ENCODE peak calls at places on chromosomes 2 and 18, in seven cellular contexts. One of them, this sample, is unnamed. For H3K4me1, the result is how much of the 10 kb centered on the place peaks cover.

GRCh38 chr2:241514986-241515737 is 6.8 kb upstream of the STK25 start:
- DNase-seq in body of pancreas: no peak
- DNase-seq in mesendoderm: no peak
- DNase-seq in mesenchymal stem cell: no peak
- DNase-seq in heart left ventricle: no peak
- DNase-seq in neuronal stem cell: no peak
- DNase-seq in tibial artery: no peak
- DNase-seq in this sample: no peak

GRCh38 chr18:35862115-35862640 is 110.3 kb upstream of the RMP24 start:
- DNase-seq in body of pancreas: no peak
- DNase-seq in mesendoderm: no peak
- DNase-seq in mesenchymal stem cell: no peak
- DNase-seq in heart left ventricle: no peak
- DNase-seq in neuronal stem cell: no peak
- DNase-seq in tibial artery: no peak
- DNase-seq in this sample: no peak

GRCh38 chr2:127405252-127405605 is 13.0 kb upstream of the PROC start:
- DNase-seq in body of pancreas: no peak
- DNase-seq in mesendoderm: no peak
- DNase-seq in mesenchymal stem cell: peak
- DNase-seq in heart left ventricle: no peak
- DNase-seq in neuronal stem cell: no peak
- DNase-seq in tibial artery: no peak
- DNase-seq in this sample: no peak

GRCh38 chr2:61268249-61268648 is 106.3 kb downstream of the C2orf74 start:
- DNase-seq in body of pancreas: no peak
- DNase-seq in mesendoderm: peak
- DNase-seq in mesenchymal stem cell: no peak
- DNase-seq in heart left ventricle: no peak
- DNase-seq in neuronal stem cell: no peak
- DNase-seq in tibial artery: no peak
- DNase-seq in this sample: no peak

GRCh38 chr2:179613701-179614100 is 247.7 kb downstream of the ZNF385B start:
- DNase-seq in body of pancreas: no peak
- DNase-seq in mesendoderm: no peak
- DNase-seq in mesenchymal stem cell: no peak
- DNase-seq in heart left ventricle: no peak
- DNase-seq in neuronal stem cell: no peak
- DNase-seq in tibial artery: no peak
- DNase-seq in this sample: no peak

GRCh38 chr2:168058675-168059074 is 188.7 kb downstream of the STK39 start:
- DNase-seq in body of pancreas: no peak
- DNase-seq in mesendoderm: no peak
- DNase-seq in mesenchymal stem cell: no peak
- DNase-seq in heart left ventricle: no peak
- DNase-seq in neuronal stem cell: no peak
- DNase-seq in tibial artery: no peak
- DNase-seq in this sample: no peak

GRCh38 chr2:108220942-108221541 is 18.7 kb upstream of the SULT1C3 start:
- DNase-seq in body of pancreas: no peak
- DNase-seq in mesendoderm: no peak
- DNase-seq in mesenchymal stem cell: no peak
- DNase-seq in heart left ventricle: peak
- DNase-seq in neuronal stem cell: no peak
- DNase-seq in tibial artery: peak
- DNase-seq in this sample: no peak

GRCh38 chr18:76640438-76640837 is 145.4 kb upstream of the ZNF516 start:
- DNase-seq in body of pancreas: no peak
- DNase-seq in mesendoderm: no peak
- DNase-seq in mesenchymal stem cell: no peak
- DNase-seq in heart left ventricle: no peak
- DNase-seq in neuronal stem cell: no peak
- DNase-seq in tibial artery: no peak
- DNase-seq in this sample: no peak

GRCh38 chr2:27703638-27704341 is 40.1 kb downstream of the SLC4A1AP start:
- DNase-seq in body of pancreas: peak
- DNase-seq in mesendoderm: peak
- DNase-seq in mesenchymal stem cell: peak
- DNase-seq in heart left ventricle: peak
- DNase-seq in neuronal stem cell: peak
- DNase-seq in tibial artery: peak
- DNase-seq in this sample: no peak

GRCh38 chr2:98608962-98609604 is 694 bp downstream of the UNC50 start:
- DNase-seq in body of pancreas: no peak
- DNase-seq in mesendoderm: peak
- DNase-seq in mesenchymal stem cell: peak
- DNase-seq in heart left ventricle: peak
- DNase-seq in neuronal stem cell: no peak
- DNase-seq in tibial artery: no peak
- DNase-seq in this sample: peak

GRCh38 chr2:203656522-203657287 is 49.7 kb upstream of the CD28 start:
- DNase-seq in body of pancreas: peak
- DNase-seq in mesendoderm: peak
- DNase-seq in mesenchymal stem cell: peak
- DNase-seq in heart left ventricle: no peak
- DNase-seq in neuronal stem cell: peak
- DNase-seq in tibial artery: peak
- DNase-seq in this sample: no peak

GRCh38 chr18:58234359-58234741 is 190.3 kb downstream of the NEDD4L start:
- DNase-seq in body of pancreas: no peak
- DNase-seq in mesendoderm: no peak
- DNase-seq in mesenchymal stem cell: no peak
- DNase-seq in heart left ventricle: no peak
- DNase-seq in neuronal stem cell: no peak
- DNase-seq in tibial artery: no peak
- DNase-seq in this sample: no peak

GRCh38 chr2:113324684-113325160 is 46.0 kb upstream of the PAX8 start:
- DNase-seq in body of pancreas: peak
- DNase-seq in mesendoderm: peak
- DNase-seq in mesenchymal stem cell: peak
- DNase-seq in heart left ventricle: peak
- DNase-seq in neuronal stem cell: no peak
- DNase-seq in tibial artery: no peak
- DNase-seq in this sample: peak

GRCh38 chr2:39000552-39000951 is 110.9 kb downstream of the ARHGEF33 start:
- DNase-seq in body of pancreas: no peak
- DNase-seq in mesendoderm: no peak
- DNase-seq in mesenchymal stem cell: no peak
- DNase-seq in heart left ventricle: no peak
- DNase-seq in neuronal stem cell: no peak
- DNase-seq in tibial artery: no peak
- DNase-seq in this sample: no peak

GRCh38 chr2:101116348-101116747 is 34.8 kb downstream of the TBC1D8 start:
- DNase-seq in body of pancreas: no peak
- DNase-seq in mesendoderm: no peak
- DNase-seq in mesenchymal stem cell: no peak
- DNase-seq in heart left ventricle: no peak
- DNase-seq in neuronal stem cell: no peak
- DNase-seq in tibial artery: no peak
- DNase-seq in this sample: no peak
- H3K4me1 ChIP-seq in body of pancreas: half or more
- H3K4me1 ChIP-seq in mesendoderm: under half
- H3K4me1 ChIP-seq in mesenchymal stem cell: under half
- H3K4me1 ChIP-seq in heart left ventricle: under half
- H3K4me1 ChIP-seq in neuronal stem cell: under half
- H3K4me1 ChIP-seq in tibial artery: under half
- H3K4me1 ChIP-seq in this sample: half or more

DNA sequence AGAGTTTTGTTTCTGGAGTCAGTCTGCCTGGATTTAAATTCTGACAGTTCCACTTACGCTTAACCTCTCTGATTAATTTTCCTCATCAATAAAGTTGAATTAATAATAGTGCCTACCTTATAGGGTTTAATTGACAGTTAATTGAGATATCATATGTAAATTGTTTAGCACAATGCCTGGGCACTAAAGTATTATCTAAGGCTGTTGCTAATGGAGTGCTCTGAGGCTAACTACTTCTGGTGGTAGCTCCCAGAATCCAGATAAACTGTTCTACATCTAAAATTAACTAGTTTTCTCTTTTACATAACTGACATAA is 185.6 kb upstream of the STON1 start:
- DNase-seq in body of pancreas: no peak
- DNase-seq in mesendoderm: no peak
- DNase-seq in mesenchymal stem cell: no peak
- DNase-seq in heart left ventricle: no peak
- DNase-seq in neuronal stem cell: no peak
- DNase-seq in tibial artery: no peak
- DNase-seq in this sample: no peak
- H3K4me1 ChIP-seq in body of pancreas: under half
- H3K4me1 ChIP-seq in mesendoderm: under half
- H3K4me1 ChIP-seq in mesenchymal stem cell: under half
- H3K4me1 ChIP-seq in heart left ventricle: under half
- H3K4me1 ChIP-seq in neuronal stem cell: under half
- H3K4me1 ChIP-seq in tibial artery: under half
- H3K4me1 ChIP-seq in this sample: half or more

GRCh38 chr2:42961948-42962347 is 169.6 kb upstream of the HAAO start:
- DNase-seq in body of pancreas: no peak
- DNase-seq in mesendoderm: no peak
- DNase-seq in mesenchymal stem cell: no peak
- DNase-seq in heart left ventricle: peak
- DNase-seq in neuronal stem cell: no peak
- DNase-seq in tibial artery: no peak
- DNase-seq in this sample: no peak

GRCh38 chr2:42960835-42961165 is 168.4 kb upstream of the HAAO start:
- DNase-seq in body of pancreas: no peak
- DNase-seq in mesendoderm: no peak
- DNase-seq in mesenchymal stem cell: no peak
- DNase-seq in heart left ventricle: peak
- DNase-seq in neuronal stem cell: no peak
- DNase-seq in tibial artery: no peak
- DNase-seq in this sample: no peak

GRCh38 chr2:42959148-42959992 is 167.0 kb upstream of the HAAO start:
- DNase-seq in body of pancreas: no peak
- DNase-seq in mesendoderm: no peak
- DNase-seq in mesenchymal stem cell: no peak
- DNase-seq in heart left ventricle: peak
- DNase-seq in neuronal stem cell: no peak
- DNase-seq in tibial artery: peak
- DNase-seq in this sample: no peak

GRCh38 chr2:42961385-42961800 is 169.0 kb upstream of the HAAO start:
- DNase-seq in body of pancreas: no peak
- DNase-seq in mesendoderm: no peak
- DNase-seq in mesenchymal stem cell: peak
- DNase-seq in heart left ventricle: peak
- DNase-seq in neuronal stem cell: no peak
- DNase-seq in tibial artery: peak
- DNase-seq in this sample: no peak

DNA sequence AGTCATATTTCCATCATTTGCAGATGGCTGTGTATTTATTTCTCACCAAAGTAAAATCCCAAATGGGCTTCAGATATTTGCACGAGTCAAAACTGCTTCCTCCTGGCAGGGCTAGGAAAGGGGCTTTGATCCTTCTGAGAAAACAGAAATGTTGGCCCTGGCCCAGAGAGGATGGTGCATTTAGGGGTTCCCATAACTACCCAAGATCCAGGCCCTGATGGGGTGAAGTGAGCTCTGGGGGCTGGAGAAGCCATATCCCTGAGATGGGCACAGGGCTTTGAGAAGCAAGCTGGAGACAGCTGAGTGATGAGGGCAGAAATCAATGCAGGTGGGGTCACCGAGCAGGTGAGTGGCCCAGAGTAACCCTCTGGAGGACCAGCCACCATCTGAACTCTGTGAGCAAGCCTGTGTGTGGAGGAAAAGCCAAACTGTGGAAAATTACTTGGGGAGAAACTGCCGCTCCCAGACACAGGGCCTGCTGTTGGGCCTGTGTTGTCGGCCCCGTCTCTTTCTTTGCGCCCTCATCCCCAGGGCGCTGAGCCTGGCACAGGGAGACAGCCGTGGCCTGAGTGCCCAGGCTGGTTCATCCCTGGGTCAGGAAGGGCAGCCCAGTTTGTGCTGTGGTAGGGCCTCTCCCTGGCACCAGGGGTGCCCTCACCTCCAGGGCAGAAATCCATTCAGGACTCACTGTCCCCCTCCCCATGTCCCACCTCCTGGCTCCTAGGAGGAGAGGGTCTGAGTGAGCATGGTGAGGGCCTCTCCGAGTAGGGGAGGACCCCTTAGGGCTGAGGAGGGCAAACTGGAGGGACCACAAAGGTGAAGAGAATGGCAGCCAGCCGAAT is 167.8 kb upstream of the HAAO start:
- DNase-seq in body of pancreas: no peak
- DNase-seq in mesendoderm: no peak
- DNase-seq in mesenchymal stem cell: no peak
- DNase-seq in heart left ventricle: peak
- DNase-seq in neuronal stem cell: no peak
- DNase-seq in tibial artery: no peak
- DNase-seq in this sample: no peak
- H3K4me1 ChIP-seq in body of pancreas: under half
- H3K4me1 ChIP-seq in mesendoderm: under half
- H3K4me1 ChIP-seq in mesenchymal stem cell: under half
- H3K4me1 ChIP-seq in heart left ventricle: under half
- H3K4me1 ChIP-seq in neuronal stem cell: under half
- H3K4me1 ChIP-seq in tibial artery: half or more
- H3K4me1 ChIP-seq in this sample: half or more

DNA sequence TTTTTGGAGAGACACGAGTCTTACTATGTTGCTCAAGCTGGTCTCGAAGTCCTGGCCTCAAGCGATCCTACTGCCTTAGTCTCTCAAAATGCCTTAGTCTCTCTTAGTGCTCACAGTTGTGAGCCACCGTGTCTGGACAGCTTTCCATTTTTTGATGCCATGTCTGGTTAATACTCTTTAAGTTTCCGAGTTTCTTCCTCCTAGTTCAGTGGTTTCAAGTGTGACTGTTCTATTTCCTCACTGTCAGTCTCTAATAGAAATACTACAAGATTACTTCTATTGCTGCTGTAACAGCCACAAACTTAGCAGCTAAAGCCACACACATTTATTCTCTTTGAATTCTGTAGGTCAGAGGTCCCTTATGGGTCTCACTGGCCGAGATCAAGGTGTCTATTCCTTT is 125.1 kb upstream of the MGAT5 start:
- DNase-seq in body of pancreas: no peak
- DNase-seq in mesendoderm: no peak
- DNase-seq in mesenchymal stem cell: no peak
- DNase-seq in heart left ventricle: no peak
- DNase-seq in neuronal stem cell: no peak
- DNase-seq in tibial artery: no peak
- DNase-seq in this sample: no peak
- H3K4me1 ChIP-seq in body of pancreas: half or more
- H3K4me1 ChIP-seq in mesendoderm: under half
- H3K4me1 ChIP-seq in mesenchymal stem cell: under half
- H3K4me1 ChIP-seq in heart left ventricle: half or more
- H3K4me1 ChIP-seq in neuronal stem cell: under half
- H3K4me1 ChIP-seq in tibial artery: under half
- H3K4me1 ChIP-seq in this sample: under half